ENCODE peak calls at places on chromosome 1, in ten cellular contexts. E is GM12892, T is tibial artery, B is A172, Y is AG10803, G is heart right ventricle, X is kidney, A is GM18507, N is EL, O is SW 1271. Q is an unnamed sample.

GRCh38 chr1:152451254-152451653 is 37.2 kb upstream of the CRNN start:
- DNase-seq in E (no peak), T (no peak), B (no peak), Y (no peak), G (no peak), X (no peak), A (no peak), N (no peak), O (no peak), Q (no peak)

GRCh38 chr1:9827558-9828185 is 3.9 kb upstream of the CLSTN1 start:
- DNase-seq in E (no peak), T (no peak), B (no peak), Y (no peak), G (no peak), X (no peak), A (no peak), N (no peak), O (peak), Q (no peak)

GRCh38 chr1:248821101-248821500 is 4.6 kb downstream of the SH3BP5L start:
- DNase-seq in E (no peak), T (peak), B (peak), Y (peak), G (no peak), X (no peak), A (no peak), N (peak), O (peak), Q (no peak)

GRCh38 chr1:13930151-13930550 is 230.2 kb downstream of the PRDM2 start:
- DNase-seq in E (no peak), T (no peak), B (no peak), Y (no peak), G (no peak), X (no peak), A (no peak), N (no peak), O (no peak), Q (no peak)

GRCh38 chr1:91609571-91609970 is 108.9 kb downstream of the CDC7 start:
- DNase-seq in E (no peak), T (no peak), B (peak), Y (peak), G (no peak), X (no peak), A (no peak), N (peak), O (peak), Q (no peak)

GRCh38 chr1:20462397-20462796 is 23.6 kb downstream of the CAMK2N1 start:
- DNase-seq in E (no peak), T (no peak), B (no peak), Y (no peak), G (no peak), X (peak), A (no peak), N (no peak), O (no peak), Q (no peak)

GRCh38 chr1:115796897-115797296 is 28.4 kb upstream of the CASQ2 start:
- DNase-seq in E (no peak), T (no peak), B (no peak), Y (no peak), G (no peak), X (no peak), A (no peak), N (no peak), O (no peak), Q (no peak)

GRCh38 chr1:229171934-229172333 is 99.0 kb upstream of the RAB4A start:
- DNase-seq in E (no peak), T (no peak), B (no peak), Y (no peak), G (no peak), X (no peak), A (no peak), N (no peak), O (no peak), Q (no peak)

GRCh38 chr1:35111106-35111505 is 31.9 kb downstream of the ZMYM1 start:
- DNase-seq in E (no peak), T (no peak), B (peak), Y (peak), G (no peak), X (no peak), A (no peak), N (peak), O (peak), Q (no peak)

GRCh38 chr1:206703647-206704046 is 18.9 kb downstream of the MAPKAPK2 start:
- DNase-seq in E (no peak), T (no peak), B (no peak), Y (no peak), G (no peak), X (no peak), A (no peak), N (no peak), O (no peak), Q (no peak)

GRCh38 chr1:69376408-69376807 is 191.3 kb upstream of the LRRC7 start:
- DNase-seq in E (no peak), T (no peak), B (no peak), Y (no peak), G (no peak), X (no peak), A (no peak), N (no peak), O (no peak), Q (no peak)

GRCh38 chr1:227779021-227779441 is 36.4 kb upstream of the PRSS38 start:
- DNase-seq in E (no peak), T (peak), B (no peak), Y (no peak), G (no peak), X (no peak), A (no peak), N (no peak), O (no peak), Q (no peak)

GRCh38 chr1:34885405-34886247 is 26.1 kb upstream of the SMIM12 start:
- DNase-seq in E (no peak), T (peak), B (no peak), Y (peak), G (peak), X (no peak), A (no peak), N (peak), O (no peak), Q (no peak)

GRCh38 chr1:221697924-221698425 is 43.9 kb downstream of the DUSP10 start:
- DNase-seq in E (no peak), T (no peak), B (no peak), Y (peak), G (no peak), X (no peak), A (no peak), N (peak), O (no peak), Q (no peak)

GRCh38 chr1:101996830-101997485 is at the start of gene OLFM3:
- DNase-seq in E (peak), T (no peak), B (peak), Y (no peak), G (no peak), X (no peak), A (no peak), N (peak), O (no peak), Q (no peak)

GRCh38 chr1:212606734-212607205 is 1.8 kb upstream of the ATF3 start:
- DNase-seq in E (peak), T (peak), B (no peak), Y (no peak), G (peak), X (peak), A (no peak), N (no peak), O (no peak), Q (no peak)

GRCh38 chr1:66247415-66248208 is 286.3 kb upstream of the SGIP1 start:
- DNase-seq in E (no peak), T (no peak), B (no peak), Y (no peak), G (no peak), X (no peak), A (no peak), N (no peak), O (no peak), Q (no peak)

GRCh38 chr1:18253093-18253492 is 145.5 kb downstream of the IGSF21 start:
- DNase-seq in E (no peak), T (no peak), B (no peak), Y (no peak), G (no peak), X (peak), A (no peak), N (no peak), O (no peak), Q (no peak)

GRCh38 chr1:57489342-57490036 is 65.6 kb upstream of the DAB1 start:
- DNase-seq in E (no peak), T (no peak), B (peak), Y (peak), G (no peak), X (no peak), A (no peak), N (peak), O (peak), Q (no peak)

GRCh38 chr1:222021124-222021523 is 279.2 kb upstream of the DUSP10 start:
- DNase-seq in E (no peak), T (no peak), B (no peak), Y (peak), G (no peak), X (no peak), A (no peak), N (peak), O (no peak), Q (no peak)

GRCh38 chr1:152580433-152580832 is at the start of gene LCE3D:
- DNase-seq in E (no peak), T (no peak), B (no peak), Y (no peak), G (no peak), X (no peak), A (no peak), N (no peak), O (no peak), Q (no peak)

GRCh38 chr1:150555198-150555970 is 6.2 kb downstream of the ADAMTSL4 start:
- DNase-seq in E (no peak), T (no peak), B (no peak), Y (no peak), G (no peak), X (no peak), A (no peak), N (no peak), O (no peak), Q (no peak)

GRCh38 chr1:112317140-112317539 is 78.9 kb upstream of the CTTNBP2NL start:
- DNase-seq in E (no peak), T (no peak), B (no peak), Y (no peak), G (no peak), X (no peak), A (no peak), N (no peak), O (no peak), Q (no peak)

GRCh38 chr1:223708651-223709268 is 3.6 kb upstream of the CAPN2 start:
- DNase-seq in E (no peak), T (no peak), B (no peak), Y (no peak), G (no peak), X (no peak), A (no peak), N (no peak), O (no peak), Q (no peak)

GRCh38 chr1:58763214-58763613 is 20.6 kb downstream of the JUN start:
- DNase-seq in E (no peak), T (no peak), B (peak), Y (peak), G (no peak), X (no peak), A (no peak), N (peak), O (peak), Q (no peak)

GRCh38 chr1:221708987-221709386 is 32.9 kb downstream of the DUSP10 start:
- DNase-seq in E (no peak), T (no peak), B (no peak), Y (peak), G (peak), X (no peak), A (no peak), N (no peak), O (no peak), Q (no peak)

GRCh38 chr1:112715264-112716053 is at the start of gene PPM1J:
- DNase-seq in E (peak), T (peak), B (peak), Y (peak), G (peak), X (peak), A (peak), N (peak), O (peak), Q (peak)

GRCh38 chr1:117657031-117657430 is 51.2 kb downstream of the TENT5C start:
- DNase-seq in E (no peak), T (no peak), B (peak), Y (peak), G (no peak), X (no peak), A (no peak), N (peak), O (no peak), Q (no peak)

GRCh38 chr1:10867138-10867721 is 70.8 kb upstream of the CASZ1 start:
- DNase-seq in E (peak), T (no peak), B (no peak), Y (no peak), G (peak), X (peak), A (peak), N (peak), O (no peak), Q (no peak)

GRCh38 chr1:77273891-77274290 is 7.9 kb upstream of the AK5 start:
- DNase-seq in E (no peak), T (no peak), B (no peak), Y (peak), G (no peak), X (no peak), A (no peak), N (no peak), O (no peak), Q (no peak)

GRCh38 chr1:184563308-184563707 is 176.5 kb downstream of the C1orf21 start:
- DNase-seq in E (no peak), T (no peak), B (peak), Y (peak), G (no peak), X (no peak), A (no peak), N (peak), O (no peak), Q (no peak)

GRCh38 chr1:62325696-62326095 is 6.5 kb upstream of the KANK4 start:
- DNase-seq in E (no peak), T (no peak), B (peak), Y (peak), G (no peak), X (no peak), A (no peak), N (peak), O (no peak), Q (no peak)

GRCh38 chr1:153357853-153358690 is at the start of gene S100A9:
- DNase-seq in E (no peak), T (no peak), B (no peak), Y (no peak), G (no peak), X (no peak), A (no peak), N (no peak), O (no peak), Q (no peak)

GRCh38 chr1:224493269-224493668 is 58.7 kb upstream of the WDR26 start:
- DNase-seq in E (no peak), T (no peak), B (no peak), Y (no peak), G (no peak), X (no peak), A (no peak), N (no peak), O (no peak), Q (no peak)

GRCh38 chr1:31793586-31794285 is 22.1 kb downstream of the SPOCD1 start:
- DNase-seq in E (no peak), T (no peak), B (no peak), Y (no peak), G (no peak), X (peak), A (no peak), N (no peak), O (no peak), Q (no peak)

GRCh38 chr1:119587328-119587727 is 60.7 kb downstream of the ZNF697 start:
- DNase-seq in E (no peak), T (no peak), B (peak), Y (peak), G (no peak), X (no peak), A (no peak), N (peak), O (no peak), Q (no peak)

GRCh38 chr1:52288286-52288685 is 77.7 kb downstream of the CC2D1B start:
- DNase-seq in E (no peak), T (no peak), B (peak), Y (peak), G (no peak), X (no peak), A (no peak), N (peak), O (no peak), Q (no peak)

Q was measured in esophagus squamous epithelium.